ENCODE peak calls at places on chromosomes 2 and 18, in ten cellular contexts. J is AG08395; P is foreskin fibroblast; T is activated B cell treated with CpG ODN at 0.5 μM for 24 hours; F is bronchial epithelial cell; X is GM04504; O is stimulated activated CD4-positive, alpha-beta T cell treated with anti-CD3 and anti-CD28 coated beads, Interleukin-2, amount 100 ng/mL, for 24 hours; L is NCI-H345; N is neuronal stem cell; Z is ureter. Y is an unnamed sample.
A peak's percentile ranks its signal among the peaks of the same experiment; 100 is the strongest.

GRCh38 chr2:47226124-47227040 is 71.3 kb upstream of the STPG4 start:
- DNase-seq in J (no peak), P (no peak), T (no peak), F (no peak), X (no peak), O (no peak), L (peak; percentile 50), N (no peak), Z (no peak), Y (no peak)

GRCh38 chr2:231931481-231931915 is 5.3 kb upstream of the NPPC start:
- DNase-seq in J (no peak), P (peak; percentile 45), T (no peak), F (no peak), X (no peak), O (no peak), L (no peak), N (no peak), Z (peak; percentile 35), Y (no peak)

GRCh38 chr18:274313-274712 is 6.5 kb upstream of the THOC1 start:
- DNase-seq in J (no peak), P (no peak), T (no peak), F (no peak), X (no peak), O (no peak), L (peak; percentile 76), N (no peak), Z (no peak), Y (no peak)

GRCh38 chr2:16361261-16361990 is 304.2 kb downstream of the CYRIA start:
- DNase-seq in J (no peak), P (no peak), T (no peak), F (no peak), X (no peak), O (no peak), L (no peak), N (no peak), Z (no peak), Y (no peak)

GRCh38 chr2:20207051-20207450 is 17.9 kb downstream of the SDC1 start:
- DNase-seq in J (no peak), P (no peak), T (no peak), F (no peak), X (no peak), O (no peak), L (no peak), N (no peak), Z (no peak), Y (no peak)

GRCh38 chr2:236871500-236872001 is 214.1 kb upstream of the COPS8 start:
- DNase-seq in J (peak; percentile 94), P (peak; percentile 99), T (no peak), F (peak; percentile 100), X (peak; percentile 90), O (no peak), L (no peak), N (no peak), Z (peak; percentile 56), Y (peak; percentile 81)

GRCh38 chr2:237757616-237758015 is 41.0 kb upstream of the RBM44 start:
- DNase-seq in J (no peak), P (no peak), T (no peak), F (no peak), X (no peak), O (no peak), L (no peak), N (no peak), Z (no peak), Y (no peak)

GRCh38 chr2:150520887-150521664 is 33.6 kb upstream of the RND3 start:
- DNase-seq in J (peak; percentile 59), P (peak; percentile 67), T (no peak), F (peak; percentile 95), X (peak; percentile 59), O (no peak), L (no peak), N (no peak), Z (peak; percentile 49), Y (no peak)

GRCh38 chr2:44596537-44597320 is 235.0 kb downstream of the CAMKMT start:
- DNase-seq in J (no peak), P (no peak), T (no peak), F (no peak), X (no peak), O (no peak), L (no peak), N (no peak), Z (no peak), Y (no peak)

GRCh38 chr2:207463996-207464395 is 65.8 kb upstream of the CREB1 start:
- DNase-seq in J (no peak), P (no peak), T (no peak), F (no peak), X (no peak), O (no peak), L (no peak), N (no peak), Z (no peak), Y (no peak)

GRCh38 chr2:215414674-215415073 is 21.2 kb downstream of the FN1 start:
- DNase-seq in J (no peak), P (no peak), T (no peak), F (no peak), X (no peak), O (no peak), L (no peak), N (no peak), Z (no peak), Y (no peak)

GRCh38 chr18:36532394-36532793 is 234.9 kb downstream of the FHOD3 start:
- DNase-seq in J (peak; percentile 79), P (peak; percentile 12), T (no peak), F (peak; percentile 68), X (peak; percentile 60), O (no peak), L (no peak), N (no peak), Z (no peak), Y (no peak)

GRCh38 chr2:12404497-12404896 is 312.2 kb upstream of the TRIB2 start:
- DNase-seq in J (no peak), P (no peak), T (no peak), F (no peak), X (no peak), O (no peak), L (no peak), N (no peak), Z (no peak), Y (no peak)

GRCh38 chr18:54916507-54916906 is 42.8 kb downstream of the CCDC68 start:
- DNase-seq in J (no peak), P (no peak), T (no peak), F (no peak), X (no peak), O (no peak), L (no peak), N (no peak), Z (no peak), Y (no peak)

GRCh38 chr2:26245810-26246209 is 1.1 kb downstream of the HADHB start:
- DNase-seq in J (no peak), P (no peak), T (no peak), F (no peak), X (no peak), O (no peak), L (no peak), N (no peak), Z (no peak), Y (no peak)

GRCh38 chr18:7064346-7064745 is 53.3 kb downstream of the LAMA1 start:
- DNase-seq in J (no peak), P (no peak), T (no peak), F (peak; percentile 55), X (no peak), O (no peak), L (no peak), N (no peak), Z (no peak), Y (no peak)

GRCh38 chr18:23487738-23488625 is 15.3 kb upstream of the RMC1 start:
- DNase-seq in J (no peak), P (no peak), T (peak; percentile 29), F (peak; percentile 66), X (no peak), O (peak; percentile 52), L (no peak), N (no peak), Z (no peak), Y (no peak)

GRCh38 chr18:76958692-76959341 is 136.5 kb downstream of the ZNF236 start:
- DNase-seq in J (no peak), P (no peak), T (no peak), F (no peak), X (no peak), O (no peak), L (peak; percentile 83), N (no peak), Z (no peak), Y (no peak)

GRCh38 chr18:44128365-44128764 is 552.3 kb upstream of the SETBP1 start:
- DNase-seq in J (peak; percentile 15), P (peak; percentile 33), T (no peak), F (peak; percentile 69), X (no peak), O (no peak), L (no peak), N (no peak), Z (no peak), Y (no peak)

GRCh38 chr2:58634653-58635347 is 393.7 kb upstream of the FANCL start:
- DNase-seq in J (no peak), P (peak; percentile 16), T (no peak), F (peak; percentile 76), X (no peak), O (no peak), L (no peak), N (no peak), Z (no peak), Y (no peak)

GRCh38 chr2:128608911-128609880 is 290.5 kb upstream of the HS6ST1 start:
- DNase-seq in J (no peak), P (no peak), T (no peak), F (no peak), X (no peak), O (no peak), L (no peak), N (no peak), Z (no peak), Y (peak; percentile 44)

GRCh38 chr18:58309610-58310239 is 265.7 kb downstream of the NEDD4L start:
- DNase-seq in J (no peak), P (no peak), T (no peak), F (no peak), X (no peak), O (no peak), L (no peak), N (no peak), Z (no peak), Y (no peak)

GRCh38 chr2:1754461-1755170 is 10.3 kb upstream of the PXDN start:
- DNase-seq in J (no peak), P (no peak), T (no peak), F (no peak), X (no peak), O (no peak), L (no peak), N (no peak), Z (no peak), Y (no peak)